ENCODE peak calls at places on chromosomes 7 and 10, in nine cellular contexts. Z is GM06990; N is fibroblast of pulmonary artery; Y is fibroblast of lung; U is pancreas; E is CD8-positive, alpha-beta T cell; B is neural progenitor cell; W is tibial artery; K is HCT116. A is an unnamed sample.

GRCh38 chr7:2510909-2511768 is 8.4 kb upstream of the LFNG start:
- DNase-seq in Y (no peak), N (no peak), U (no peak), W (no peak), Z (peak; percentile 65), B (peak; percentile 47), K (no peak), E (peak; percentile 63), A (no peak)

GRCh38 chr7:32670105-32670504 is 174.8 kb downstream of the AVL9 start:
- DNase-seq in K (peak; percentile 84), U (no peak), B (peak; percentile 7), Z (no peak), Y (peak; percentile 78), N (peak; percentile 52), W (no peak), E (no peak), A (no peak)

GRCh38 chr7:129245533-129245932 is 20.7 kb downstream of the AHCYL2 start:
- DNase-seq in U (no peak), B (no peak), N (no peak), K (no peak), Y (no peak), Z (no peak), W (no peak), E (no peak), A (no peak)

GRCh38 chr10:10831085-10831484 is 186.6 kb upstream of the CELF2 start:
- DNase-seq in Z (no peak), K (no peak), B (no peak), U (no peak), N (peak; percentile 96), E (no peak), W (peak; percentile 86), Y (peak; percentile 87), A (no peak)

GRCh38 chr7:50817561-50817960 is 34.9 kb upstream of the GRB10 start:
- DNase-seq in B (no peak), U (no peak), Y (no peak), W (no peak), N (no peak), K (no peak), E (no peak), Z (no peak), A (no peak)

GRCh38 chr10:13634207-13634606 is 47.4 kb downstream of the PRPF18 start:
- DNase-seq in Y (no peak), U (no peak), E (no peak), K (no peak), N (no peak), W (no peak), Z (no peak), B (no peak), A (no peak)

GRCh38 chr7:98130959-98131358 is 24.3 kb downstream of the LMTK2 start:
- DNase-seq in B (no peak), Y (no peak), E (no peak), K (no peak), U (no peak), Z (no peak), W (no peak), N (no peak), A (no peak)

GRCh38 chr10:1766049-1766448 is 28.7 kb upstream of the ADARB2 start:
- DNase-seq in N (no peak), Y (no peak), Z (no peak), U (no peak), K (no peak), E (no peak), B (no peak), W (no peak), A (no peak)

GRCh38 chr10:49404321-49404878 is 8.5 kb upstream of the DRGX start:
- DNase-seq in E (no peak), U (no peak), W (no peak), Y (no peak), B (no peak), K (no peak), N (no peak), Z (no peak), A (no peak)

GRCh38 chr7:43771567-43771966 is 13.1 kb downstream of the BLVRA start:
- DNase-seq in E (no peak), N (no peak), Y (no peak), K (no peak), B (no peak), Z (no peak), U (no peak), W (peak; percentile 41), A (no peak)

GRCh38 chr10:62594093-62594520 is 210.4 kb upstream of the ADO start:
- DNase-seq in N (peak; percentile 69), W (peak; percentile 72), K (peak; percentile 53), B (peak; percentile 70), E (peak; percentile 28), Y (peak; percentile 52), Z (no peak), U (peak; percentile 18), A (no peak)

GRCh38 chr10:99279626-99280111 is 44.0 kb upstream of the HPSE2 start:
- DNase-seq in B (no peak), N (peak; percentile 1), E (no peak), Z (no peak), K (no peak), U (peak; percentile 79), Y (no peak), W (no peak), A (no peak)

GRCh38 chr7:2876031-2876862 is 32.1 kb upstream of the GNA12 start:
- DNase-seq in K (no peak), Z (no peak), W (no peak), Y (peak; percentile 89), U (no peak), B (no peak), E (no peak), N (peak; percentile 76), A (no peak)

GRCh38 chr7:70695804-70696104 is 436.2 kb upstream of the GALNT17 start:
- DNase-seq in Z (no peak), N (peak; percentile 5), U (no peak), Y (peak; percentile 16), E (no peak), W (no peak), K (no peak), B (peak; percentile 37), A (no peak)

GRCh38 chr7:70693300-70693689 is 438.6 kb upstream of the GALNT17 start:
- DNase-seq in E (no peak), U (no peak), N (peak; percentile 17), Y (peak; percentile 78), Z (no peak), K (no peak), W (peak; percentile 69), B (no peak), A (no peak)

GRCh38 chr7:70694909-70695803 is 436.8 kb upstream of the GALNT17 start:
- DNase-seq in K (no peak), U (peak; percentile 5), E (no peak), B (peak; percentile 70), Z (peak; percentile 57), N (peak; percentile 22), Y (peak; percentile 23), W (peak; percentile 68), A (no peak)

GRCh38 chr7:70694357-70694908 is 437.5 kb upstream of the GALNT17 start:
- DNase-seq in B (peak; percentile 91), U (peak; percentile 32), K (no peak), E (no peak), Z (peak; percentile 64), N (peak; percentile 30), W (peak; percentile 68), Y (peak; percentile 54), A (no peak)

GRCh38 chr7:70693690-70694356 is 438.1 kb upstream of the GALNT17 start:
- DNase-seq in Z (peak; percentile 84), B (peak; percentile 91), E (peak; percentile 60), K (no peak), W (peak; percentile 88), U (peak; percentile 61), N (peak; percentile 45), Y (peak; percentile 70), A (no peak)
- H3K4me3 ChIP-seq in Z (peak overlapping the region; percentile 85), B (peak overlapping the region; percentile 97), E (no peak overlapping the region), K (no peak overlapping the region), W (peak overlapping the region; percentile 93), U (peak overlapping the region; percentile 85), N (peak overlapping the region; percentile 73), Y (peak overlapping the region; percentile 23), A (peak overlapping the region; percentile 96)

GRCh38 chr7:132503415-132503814 is 72.9 kb downstream of the PLXNA4 start:
- DNase-seq in K (no peak), W (no peak), B (no peak), U (no peak), Y (no peak), Z (no peak), N (no peak), E (no peak), A (no peak)
- TF ChIP-seq CTCF in K (peak; percentile 12), W (no peak), B (peak; percentile 37), U (no peak), Y (no peak), Z (peak; percentile 33), N (no peak), E (no peak), A (no peak)

DNA sequence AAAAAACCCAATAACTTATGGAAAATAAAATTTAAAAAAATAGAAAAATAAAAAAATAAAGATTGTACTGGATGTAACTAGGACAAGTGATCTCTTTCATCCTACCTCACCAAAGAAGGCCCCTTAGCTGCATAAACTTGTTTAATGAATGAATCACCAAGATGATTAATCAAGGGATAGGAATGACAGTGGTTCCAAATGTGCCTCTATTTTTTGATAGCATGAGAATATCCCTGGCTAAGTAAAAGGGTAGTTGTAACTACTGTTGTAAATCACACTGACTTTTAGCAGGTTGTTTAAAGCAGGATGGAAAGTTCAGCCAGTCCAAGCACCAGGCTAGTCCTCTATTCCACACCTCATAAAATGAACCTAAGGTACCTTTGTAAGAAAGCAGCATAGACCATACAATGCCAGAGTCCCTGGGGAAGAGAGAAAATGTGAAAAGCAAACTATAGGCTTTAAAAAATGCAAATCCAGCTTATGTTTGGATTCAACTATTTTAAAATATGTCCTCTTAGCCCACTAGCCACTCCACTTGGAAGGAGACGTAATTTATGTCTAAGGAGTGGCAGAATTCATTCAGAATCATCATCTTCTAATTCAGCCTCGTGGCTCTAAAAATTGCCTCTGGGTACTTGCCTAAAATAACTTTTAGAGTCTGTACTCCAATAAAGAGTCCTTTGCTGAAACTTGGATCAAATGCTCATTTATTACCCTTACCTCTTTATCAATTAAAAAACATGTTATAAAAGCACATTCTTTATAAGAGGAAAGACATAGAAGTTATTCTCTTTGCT is 126.7 kb downstream of the SKIDA1 start:
- DNase-seq in Z (no peak), Y (peak; percentile 80), N (no peak), E (no peak), K (no peak), U (no peak), B (no peak), W (no peak), A (no peak)
- H3K4me3 ChIP-seq in Z (no peak overlapping the region), Y (no peak overlapping the region), N (no peak overlapping the region), E (no peak overlapping the region), K (no peak overlapping the region), U (no peak overlapping the region), B (no peak overlapping the region), W (no peak overlapping the region), A (no peak overlapping the region)

DNA sequence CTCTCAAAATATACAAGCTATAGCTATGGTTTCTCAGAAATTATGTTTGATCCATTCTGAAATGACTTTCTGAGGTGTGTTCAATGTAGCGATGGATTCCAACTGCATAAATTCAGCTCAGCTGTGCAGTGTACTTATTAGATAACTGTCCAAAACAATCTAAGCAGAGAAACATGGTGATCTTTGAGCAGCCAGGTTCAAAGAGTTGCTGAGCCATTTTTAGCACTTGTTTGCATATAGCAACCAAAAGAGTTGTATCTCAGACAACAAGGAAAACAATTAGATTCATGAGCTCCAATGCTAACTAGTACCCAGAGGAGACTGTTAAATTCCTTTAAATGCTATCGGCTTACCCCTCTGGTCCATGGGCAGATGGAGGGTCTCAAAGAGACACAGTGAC is 15.9 kb upstream of the KCNIP2 start:
- DNase-seq in B (no peak), N (no peak), W (no peak), E (no peak), Y (no peak), K (no peak), Z (no peak), U (no peak), A (no peak)
- TF ChIP-seq CTCF in B (no peak), N (no peak), W (no peak), E (no peak), Y (no peak), K (no peak), Z (no peak), U (no peak), A (no peak)

GRCh38 chr7:101932053-101932452 is 114.6 kb downstream of the CUX1 start:
- DNase-seq in K (no peak), B (no peak), E (no peak), U (no peak), Z (no peak), Y (no peak), W (no peak), N (no peak), A (no peak)
- H3K4me3 ChIP-seq in K (no peak overlapping the region), B (no peak overlapping the region), E (no peak overlapping the region), U (no peak overlapping the region), Z (no peak overlapping the region), Y (no peak overlapping the region), W (no peak overlapping the region), N (no peak overlapping the region), A (no peak overlapping the region)

A was measured in GM12864.